ENCODE peak calls at places on chromosomes 12 and 14, in four cellular contexts. One of them, this sample, is unnamed.

GRCh38 chr14:99565383-99565782 is 38.6 kb downstream of the CCDC85C start:
- DNase-seq in LoVo: no peak
- DNase-seq in posterior cingulate gyrus: no peak
- DNase-seq in GM23248: no peak
- DNase-seq in this sample: no peak

GRCh38 chr12:106145539-106146447 is 7.0 kb upstream of the NUAK1 start:
- DNase-seq in LoVo: peak; percentile 78
- DNase-seq in posterior cingulate gyrus: no peak
- DNase-seq in GM23248: no peak
- DNase-seq in this sample: peak; percentile 38

GRCh38 chr14:95268350-95268749 is 51.4 kb downstream of the CLMN start:
- DNase-seq in posterior cingulate gyrus: no peak
- DNase-seq in GM23248: no peak
- DNase-seq in LoVo: no peak
- DNase-seq in this sample: no peak

GRCh38 chr14:61025239-61026223 is 44.5 kb downstream of the SLC38A6 start:
- DNase-seq in LoVo: peak; percentile 73
- DNase-seq in GM23248: peak; percentile 87
- DNase-seq in posterior cingulate gyrus: peak; percentile 37
- DNase-seq in this sample: peak; percentile 20

GRCh38 chr12:107468182-107468581 is 217.4 kb upstream of the PWP1 start:
- DNase-seq in posterior cingulate gyrus: no peak
- DNase-seq in GM23248: no peak
- DNase-seq in LoVo: no peak
- DNase-seq in this sample: no peak

GRCh38 chr14:21711360-21711961 is 37.8 kb upstream of the OR4E1 start:
- DNase-seq in posterior cingulate gyrus: no peak
- DNase-seq in LoVo: peak; percentile 52
- DNase-seq in GM23248: peak; percentile 62
- DNase-seq in this sample: no peak

GRCh38 chr14:51653855-51654548 is 2.3 kb downstream of the FRMD6 start:
- DNase-seq in posterior cingulate gyrus: no peak
- DNase-seq in LoVo: no peak
- DNase-seq in GM23248: peak; percentile 52
- DNase-seq in this sample: no peak

GRCh38 chr14:73283592-73284379 is 46.5 kb downstream of the PAPLN start:
- DNase-seq in LoVo: no peak
- DNase-seq in GM23248: peak; percentile 53
- DNase-seq in posterior cingulate gyrus: no peak
- DNase-seq in this sample: no peak

GRCh38 chr14:96090441-96091148 is 51.4 kb downstream of the C14orf132 start:
- DNase-seq in LoVo: no peak
- DNase-seq in posterior cingulate gyrus: peak; percentile 61
- DNase-seq in GM23248: peak; percentile 72
- DNase-seq in this sample: no peak

GRCh38 chr12:22312336-22312735 is 22.2 kb downstream of the ST8SIA1 start:
- DNase-seq in GM23248: peak; percentile 83
- DNase-seq in LoVo: no peak
- DNase-seq in posterior cingulate gyrus: no peak
- DNase-seq in this sample: peak; percentile 85

GRCh38 chr14:63725786-63726185 is 2.1 kb downstream of the SGPP1 start:
- DNase-seq in GM23248: peak; percentile 9
- DNase-seq in LoVo: no peak
- DNase-seq in posterior cingulate gyrus: no peak
- DNase-seq in this sample: no peak

GRCh38 chr12:102601621-102602020 is 121.3 kb upstream of the IGF1 start:
- DNase-seq in LoVo: no peak
- DNase-seq in posterior cingulate gyrus: no peak
- DNase-seq in GM23248: no peak
- DNase-seq in this sample: no peak

GRCh38 chr12:82963961-82964360 is 277.3 kb downstream of the TMTC2 start:
- DNase-seq in posterior cingulate gyrus: no peak
- DNase-seq in GM23248: no peak
- DNase-seq in LoVo: no peak
- DNase-seq in this sample: no peak

GRCh38 chr14:104826197-104826857 is 25.4 kb downstream of the ZBTB42 start:
- DNase-seq in posterior cingulate gyrus: peak; percentile 79
- DNase-seq in LoVo: peak; percentile 89
- DNase-seq in GM23248: peak; percentile 87
- DNase-seq in this sample: peak; percentile 61

GRCh38 chr14:29643415-29644206 is 284.0 kb downstream of the PRKD1 start:
- DNase-seq in posterior cingulate gyrus: no peak
- DNase-seq in GM23248: peak; percentile 53
- DNase-seq in LoVo: no peak
- DNase-seq in this sample: no peak

GRCh38 chr14:85468815-85469214 is 61.1 kb upstream of the FLRT2 start:
- DNase-seq in LoVo: no peak
- DNase-seq in GM23248: no peak
- DNase-seq in posterior cingulate gyrus: no peak
- DNase-seq in this sample: no peak

GRCh38 chr14:105074601-105075053 is 9.4 kb upstream of the GPR132 start:
- DNase-seq in LoVo: no peak
- DNase-seq in GM23248: no peak
- DNase-seq in posterior cingulate gyrus: no peak
- DNase-seq in this sample: no peak

GRCh38 chr12:14950421-14950820 is 11.0 kb downstream of the ARHGDIB start:
- DNase-seq in posterior cingulate gyrus: no peak
- DNase-seq in LoVo: no peak
- DNase-seq in GM23248: no peak
- DNase-seq in this sample: no peak

GRCh38 chr14:43877351-43877900 is 629.7 kb downstream of the FSCB start:
- DNase-seq in GM23248: no peak
- DNase-seq in posterior cingulate gyrus: no peak
- DNase-seq in LoVo: no peak
- DNase-seq in this sample: no peak

GRCh38 chr14:36785511-36785910 is 123.9 kb downstream of the PAX9 start:
- DNase-seq in GM23248: no peak
- DNase-seq in posterior cingulate gyrus: no peak
- DNase-seq in LoVo: no peak
- DNase-seq in this sample: no peak

GRCh38 chr12:96585977-96586376 is 96.6 kb downstream of the CFAP54 start:
- DNase-seq in LoVo: no peak
- DNase-seq in posterior cingulate gyrus: no peak
- DNase-seq in GM23248: peak; percentile 47
- DNase-seq in this sample: no peak

GRCh38 chr14:48560421-48560820 is 885.0 kb upstream of the MDGA2 start:
- DNase-seq in posterior cingulate gyrus: no peak
- DNase-seq in GM23248: no peak
- DNase-seq in LoVo: no peak
- DNase-seq in this sample: no peak

GRCh38 chr14:25461780-25462179 is 411.8 kb upstream of the STXBP6 start:
- DNase-seq in posterior cingulate gyrus: no peak
- DNase-seq in GM23248: no peak
- DNase-seq in LoVo: no peak
- DNase-seq in this sample: no peak

This sample was measured in hippocampal formation.